ENCODE peak calls at places on chromosome 3, in five cellular contexts. One of them, this sample, is unnamed.

GRCh38 chr3:29065211-29065785 is 215.6 kb upstream of the RBMS3 start:
- DNase-seq in H54: peak
- DNase-seq in heart left ventricle: no peak
- DNase-seq in transverse colon: peak
- DNase-seq in tibial nerve: peak
- DNase-seq in this sample: no peak

GRCh38 chr3:184884359-184885017 is 72.5 kb downstream of the VPS8 start:
- DNase-seq in H54: no peak
- DNase-seq in heart left ventricle: no peak
- DNase-seq in transverse colon: no peak
- DNase-seq in tibial nerve: no peak
- DNase-seq in this sample: no peak

GRCh38 chr3:161221881-161222600 is 930 bp downstream of the NMD3 start:
- DNase-seq in H54: no peak
- DNase-seq in heart left ventricle: peak
- DNase-seq in transverse colon: peak
- DNase-seq in tibial nerve: peak
- DNase-seq in this sample: peak

GRCh38 chr3:174099724-174100123 is 702.2 kb downstream of the NLGN1 start:
- DNase-seq in H54: no peak
- DNase-seq in heart left ventricle: no peak
- DNase-seq in transverse colon: no peak
- DNase-seq in tibial nerve: no peak
- DNase-seq in this sample: no peak

GRCh38 chr3:171384101-171384891 is 75.9 kb downstream of the TNIK start:
- DNase-seq in H54: no peak
- DNase-seq in heart left ventricle: no peak
- DNase-seq in transverse colon: no peak
- DNase-seq in tibial nerve: no peak
- DNase-seq in this sample: no peak

GRCh38 chr3:141878812-141879211 is 2.4 kb downstream of the ATP1B3 start:
- DNase-seq in H54: no peak
- DNase-seq in heart left ventricle: no peak
- DNase-seq in transverse colon: peak
- DNase-seq in tibial nerve: no peak
- DNase-seq in this sample: peak

GRCh38 chr3:14632445-14632930 is 19.1 kb upstream of the CCDC174 start:
- DNase-seq in H54: no peak
- DNase-seq in heart left ventricle: no peak
- DNase-seq in transverse colon: no peak
- DNase-seq in tibial nerve: no peak
- DNase-seq in this sample: no peak

GRCh38 chr3:184262927-184263179 is 1.5 kb upstream of the CAMK2N2 start:
- DNase-seq in H54: no peak
- DNase-seq in heart left ventricle: no peak
- DNase-seq in transverse colon: no peak
- DNase-seq in tibial nerve: no peak
- DNase-seq in this sample: no peak

GRCh38 chr3:132034097-132034485 is 723 bp downstream of the CPNE4 start:
- DNase-seq in H54: no peak
- DNase-seq in heart left ventricle: no peak
- DNase-seq in transverse colon: no peak
- DNase-seq in tibial nerve: no peak
- DNase-seq in this sample: no peak

GRCh38 chr3:116423365-116423764 is 21.9 kb downstream of the LSAMP start:
- DNase-seq in H54: no peak
- DNase-seq in heart left ventricle: no peak
- DNase-seq in transverse colon: no peak
- DNase-seq in tibial nerve: no peak
- DNase-seq in this sample: no peak

GRCh38 chr3:61080737-61081445 is 170.4 kb downstream of the FHIT start:
- DNase-seq in H54: no peak
- DNase-seq in heart left ventricle: no peak
- DNase-seq in transverse colon: no peak
- DNase-seq in tibial nerve: no peak
- DNase-seq in this sample: no peak

GRCh38 chr3:58071480-58071971 is 63.3 kb downstream of the FLNB start:
- DNase-seq in H54: no peak
- DNase-seq in heart left ventricle: no peak
- DNase-seq in transverse colon: no peak
- DNase-seq in tibial nerve: no peak
- DNase-seq in this sample: no peak

GRCh38 chr3:47228088-47228487 is 54.5 kb downstream of the KIF9 start:
- DNase-seq in H54: no peak
- DNase-seq in heart left ventricle: no peak
- DNase-seq in transverse colon: no peak
- DNase-seq in tibial nerve: no peak
- DNase-seq in this sample: no peak

GRCh38 chr3:126432361-126432760 is 37.7 kb downstream of the CFAP100 start:
- DNase-seq in H54: no peak
- DNase-seq in heart left ventricle: no peak
- DNase-seq in transverse colon: no peak
- DNase-seq in tibial nerve: no peak
- DNase-seq in this sample: no peak

GRCh38 chr3:172640751-172641150 is 70.1 kb downstream of the NCEH1 start:
- DNase-seq in H54: no peak
- DNase-seq in heart left ventricle: no peak
- DNase-seq in transverse colon: no peak
- DNase-seq in tibial nerve: no peak
- DNase-seq in this sample: no peak

GRCh38 chr3:71545330-71545729 is 38.2 kb downstream of the FOXP1 start:
- DNase-seq in H54: no peak
- DNase-seq in heart left ventricle: no peak
- DNase-seq in transverse colon: no peak
- DNase-seq in tibial nerve: no peak
- DNase-seq in this sample: no peak

GRCh38 chr3:50602675-50603191 is 8.8 kb downstream of the CISH start:
- DNase-seq in H54: no peak
- DNase-seq in heart left ventricle: no peak
- DNase-seq in transverse colon: peak
- DNase-seq in tibial nerve: no peak
- DNase-seq in this sample: no peak

GRCh38 chr3:43894176-43895049 is 203.7 kb downstream of the ABHD5 start:
- DNase-seq in H54: peak
- DNase-seq in heart left ventricle: peak
- DNase-seq in transverse colon: peak
- DNase-seq in tibial nerve: peak
- DNase-seq in this sample: peak

GRCh38 chr3:10370429-10370828 is 49.5 kb upstream of the SEC13 start:
- DNase-seq in H54: peak
- DNase-seq in heart left ventricle: no peak
- DNase-seq in transverse colon: no peak
- DNase-seq in tibial nerve: no peak
- DNase-seq in this sample: peak

GRCh38 chr3:64859625-64860590 is 172.1 kb upstream of the ADAMTS9 start:
- DNase-seq in H54: no peak
- DNase-seq in heart left ventricle: no peak
- DNase-seq in transverse colon: no peak
- DNase-seq in tibial nerve: no peak
- DNase-seq in this sample: no peak

GRCh38 chr3:43212914-43213611 is 73.3 kb upstream of the SNRK start:
- DNase-seq in H54: no peak
- DNase-seq in heart left ventricle: no peak
- DNase-seq in transverse colon: no peak
- DNase-seq in tibial nerve: no peak
- DNase-seq in this sample: no peak

GRCh38 chr3:190076601-190077444 is 43.9 kb downstream of the P3H2 start:
- DNase-seq in H54: peak
- DNase-seq in heart left ventricle: no peak
- DNase-seq in transverse colon: no peak
- DNase-seq in tibial nerve: no peak
- DNase-seq in this sample: no peak

GRCh38 chr3:99256788-99257187 is 355.3 kb upstream of the DCBLD2 start:
- DNase-seq in H54: no peak
- DNase-seq in heart left ventricle: no peak
- DNase-seq in transverse colon: no peak
- DNase-seq in tibial nerve: no peak
- DNase-seq in this sample: no peak

GRCh38 chr3:9244495-9245183 is 4.8 kb downstream of the SRGAP3 start:
- DNase-seq in H54: no peak
- DNase-seq in heart left ventricle: no peak
- DNase-seq in transverse colon: no peak
- DNase-seq in tibial nerve: no peak
- DNase-seq in this sample: no peak

GRCh38 chr3:137065381-137065780 is 107.6 kb downstream of the IL20RB start:
- DNase-seq in H54: no peak
- DNase-seq in heart left ventricle: no peak
- DNase-seq in transverse colon: no peak
- DNase-seq in tibial nerve: no peak
- DNase-seq in this sample: no peak

GRCh38 chr3:102536479-102536878 is 101.7 kb downstream of the ZPLD1 start:
- DNase-seq in H54: no peak
- DNase-seq in heart left ventricle: no peak
- DNase-seq in transverse colon: no peak
- DNase-seq in tibial nerve: no peak
- DNase-seq in this sample: peak

GRCh38 chr3:177751770-177752169 is 554.5 kb upstream of the TBL1XR1 start:
- DNase-seq in H54: no peak
- DNase-seq in heart left ventricle: no peak
- DNase-seq in transverse colon: peak
- DNase-seq in tibial nerve: no peak
- DNase-seq in this sample: no peak

GRCh38 chr3:77052733-77053680 is 13.1 kb downstream of the ROBO2 start:
- DNase-seq in H54: no peak
- DNase-seq in heart left ventricle: no peak
- DNase-seq in transverse colon: no peak
- DNase-seq in tibial nerve: no peak
- DNase-seq in this sample: no peak

GRCh38 chr3:154954750-154955149 is 125.4 kb upstream of the MME start:
- DNase-seq in H54: no peak
- DNase-seq in heart left ventricle: no peak
- DNase-seq in transverse colon: no peak
- DNase-seq in tibial nerve: no peak
- DNase-seq in this sample: peak

GRCh38 chr3:195334967-195335366 is 64.0 kb upstream of the XXYLT1 start:
- DNase-seq in H54: no peak
- DNase-seq in heart left ventricle: no peak
- DNase-seq in transverse colon: no peak
- DNase-seq in tibial nerve: no peak
- DNase-seq in this sample: peak

GRCh38 chr3:108472011-108472591 is 38.3 kb downstream of the MYH15 start:
- DNase-seq in H54: peak
- DNase-seq in heart left ventricle: no peak
- DNase-seq in transverse colon: no peak
- DNase-seq in tibial nerve: no peak
- DNase-seq in this sample: peak

GRCh38 chr3:12472796-12473195 is 11.5 kb upstream of the TSEN2 start:
- DNase-seq in H54: no peak
- DNase-seq in heart left ventricle: no peak
- DNase-seq in transverse colon: no peak
- DNase-seq in tibial nerve: no peak
- DNase-seq in this sample: no peak

GRCh38 chr3:158672293-158673176 is at the start of gene LXN:
- DNase-seq in H54: no peak
- DNase-seq in heart left ventricle: peak
- DNase-seq in transverse colon: peak
- DNase-seq in tibial nerve: peak
- DNase-seq in this sample: peak
- TF ChIP-seq POLR2A in H54: no peak
- TF ChIP-seq POLR2A in heart left ventricle: no peak
- TF ChIP-seq POLR2A in transverse colon: peak
- TF ChIP-seq POLR2A in tibial nerve: peak
- TF ChIP-seq POLR2A in this sample: peak

GRCh38 chr3:157174616-157175498 is 14.9 kb upstream of the CCNL1 start:
- DNase-seq in H54: peak
- DNase-seq in heart left ventricle: peak
- DNase-seq in transverse colon: peak
- DNase-seq in tibial nerve: peak
- DNase-seq in this sample: peak
- TF ChIP-seq POLR2A in H54: peak
- TF ChIP-seq POLR2A in heart left ventricle: peak
- TF ChIP-seq POLR2A in transverse colon: peak
- TF ChIP-seq POLR2A in tibial nerve: peak
- TF ChIP-seq POLR2A in this sample: peak

DNA sequence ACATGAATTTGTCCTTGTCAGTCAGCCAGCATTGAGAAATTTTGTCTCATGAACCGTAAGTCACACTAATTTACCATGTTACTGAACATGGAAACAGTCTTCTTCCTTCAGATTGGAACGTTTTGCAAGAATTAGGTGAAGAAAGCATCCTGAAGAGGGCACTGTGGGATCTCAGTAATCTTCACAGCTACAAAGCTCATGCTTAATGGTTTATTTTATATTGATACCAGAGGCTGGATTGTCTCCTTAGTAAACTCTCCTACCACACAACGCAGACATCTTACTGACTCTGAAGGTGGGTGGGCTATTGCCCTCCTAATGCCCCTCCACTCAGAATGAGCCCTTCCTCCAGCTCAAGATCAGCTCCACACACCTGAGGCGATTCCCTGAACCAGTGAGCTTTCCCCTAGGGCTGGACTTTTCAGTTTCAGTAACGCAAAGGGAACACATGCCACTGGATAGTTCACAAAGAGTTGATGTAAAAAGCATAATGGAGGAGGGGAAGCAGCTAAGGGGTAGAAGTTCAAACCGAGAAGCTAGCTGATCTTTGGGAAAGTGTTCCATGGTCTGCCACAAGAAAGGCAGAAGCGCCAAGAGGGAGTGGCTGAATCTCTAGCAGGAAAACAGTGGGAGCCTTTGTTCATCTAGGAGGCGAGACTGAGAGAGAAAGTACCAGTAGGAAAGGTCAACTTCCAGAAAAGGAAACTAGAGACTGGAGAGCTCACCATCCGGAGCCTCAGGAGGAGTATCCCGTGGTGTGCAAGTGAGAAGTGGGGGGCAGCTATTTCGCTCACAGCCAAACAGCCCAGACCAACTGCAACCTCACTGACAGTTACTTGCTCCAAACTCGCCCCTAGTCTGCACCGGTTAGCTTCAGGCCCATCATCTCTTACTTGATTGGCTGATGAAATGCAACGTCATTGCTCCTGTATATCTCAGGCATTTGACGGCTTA is at the start of gene SLC9C1:
- DNase-seq in H54: peak
- DNase-seq in heart left ventricle: no peak
- DNase-seq in transverse colon: peak
- DNase-seq in tibial nerve: peak
- DNase-seq in this sample: peak
- TF ChIP-seq POLR2A in H54: no peak
- TF ChIP-seq POLR2A in heart left ventricle: no peak
- TF ChIP-seq POLR2A in transverse colon: no peak
- TF ChIP-seq POLR2A in tibial nerve: no peak
- TF ChIP-seq POLR2A in this sample: no peak

GRCh38 chr3:187746059-187746453 is 788 bp upstream of the BCL6 start:
- DNase-seq in H54: no peak
- DNase-seq in heart left ventricle: no peak
- DNase-seq in transverse colon: no peak
- DNase-seq in tibial nerve: no peak
- DNase-seq in this sample: no peak

GRCh38 chr3:187747506-187747905 is 2.2 kb upstream of the BCL6 start:
- DNase-seq in H54: no peak
- DNase-seq in heart left ventricle: no peak
- DNase-seq in transverse colon: no peak
- DNase-seq in tibial nerve: no peak
- DNase-seq in this sample: no peak

GRCh38 chr3:187750041-187750512 is 4.8 kb upstream of the BCL6 start:
- DNase-seq in H54: no peak
- DNase-seq in heart left ventricle: no peak
- DNase-seq in transverse colon: peak
- DNase-seq in tibial nerve: no peak
- DNase-seq in this sample: no peak

GRCh38 chr3:187746479-187747335 is 1.4 kb upstream of the BCL6 start:
- DNase-seq in H54: no peak
- DNase-seq in heart left ventricle: no peak
- DNase-seq in transverse colon: no peak
- DNase-seq in tibial nerve: no peak
- DNase-seq in this sample: peak

GRCh38 chr3:187748050-187748481 is 2.8 kb upstream of the BCL6 start:
- DNase-seq in H54: peak
- DNase-seq in heart left ventricle: peak
- DNase-seq in transverse colon: peak
- DNase-seq in tibial nerve: peak
- DNase-seq in this sample: peak
- TF ChIP-seq POLR2A in H54: no peak
- TF ChIP-seq POLR2A in heart left ventricle: no peak
- TF ChIP-seq POLR2A in transverse colon: no peak
- TF ChIP-seq POLR2A in tibial nerve: no peak
- TF ChIP-seq POLR2A in this sample: no peak

This sample was measured in erythroblast.